ENCODE peak calls at places on chromosomes 11 and 22, in eight cellular contexts. E, L, T, V, J, Z, B and X are unnamed samples.
A peak's percentile ranks its signal among the peaks of the same experiment; 100 is the strongest.

GRCh38 chr11:111334495-111335123 is 36.3 kb downstream of the POU2AF3 start:
- DNase-seq in B (no peak), E (no peak), V (no peak), L (no peak), J (no peak), Z (peak; percentile 30), T (no peak), X (no peak)

GRCh38 chr11:117919326-117920275 is 9.6 kb downstream of the TMPRSS13 start:
- DNase-seq in T (no peak), Z (no peak), E (no peak), V (no peak), B (no peak), L (no peak), J (no peak), X (no peak)

GRCh38 chr11:117669062-117669461 is 128.0 kb downstream of the DSCAML1 start:
- DNase-seq in V (no peak), L (no peak), B (no peak), J (no peak), Z (no peak), T (no peak), E (no peak), X (no peak)

GRCh38 chr11:69696749-69697488 is 6.9 kb downstream of the FGF19 start:
- DNase-seq in T (no peak), J (no peak), Z (no peak), E (no peak), L (no peak), B (no peak), V (no peak), X (no peak)

GRCh38 chr11:126317681-126318641 is 14.1 kb downstream of the DCPS start:
- DNase-seq in T (no peak), B (no peak), Z (peak; percentile 91), E (peak; percentile 91), L (peak; percentile 91), J (peak; percentile 23), V (no peak), X (no peak)

GRCh38 chr11:34512810-34513673 is 552 bp downstream of the ELF5 start:
- DNase-seq in J (peak; percentile 67), B (peak; percentile 83), L (peak; percentile 65), T (peak; percentile 78), Z (peak; percentile 33), V (peak; percentile 62), E (peak; percentile 76), X (peak; percentile 13)

GRCh38 chr22:25035715-25036114 is 83.2 kb downstream of the KIAA1671 start:
- DNase-seq in L (no peak), B (no peak), J (no peak), V (no peak), E (no peak), Z (no peak), T (no peak), X (no peak)

GRCh38 chr11:117932426-117932825 is 3.2 kb upstream of the TMPRSS13 start:
- DNase-seq in T (no peak), L (no peak), Z (no peak), B (no peak), E (no peak), V (no peak), J (no peak), X (no peak)

GRCh38 chr22:29154364-29155048 is 51.2 kb upstream of the EMID1 start:
- DNase-seq in T (peak; percentile 95), E (peak; percentile 64), Z (peak; percentile 55), J (peak; percentile 78), L (peak; percentile 61), V (peak; percentile 34), B (peak; percentile 79), X (peak; percentile 56)

GRCh38 chr11:619625-620050 is 3.9 kb upstream of the IRF7 start:
- DNase-seq in T (no peak), Z (no peak), E (no peak), L (no peak), J (no peak), B (no peak), V (no peak), X (no peak)

GRCh38 chr11:46918087-46918751 is at the start of gene LRP4:
- DNase-seq in L (no peak), E (no peak), B (peak; percentile 55), Z (peak; percentile 24), J (peak; percentile 61), T (peak; percentile 82), V (no peak), X (no peak)

GRCh38 chr22:42924436-42924835 is 67.4 kb upstream of the ARFGAP3 start:
- DNase-seq in L (no peak), T (no peak), E (no peak), B (no peak), V (no peak), J (no peak), Z (no peak), X (no peak)

GRCh38 chr11:133901316-133901715 is 55.5 kb downstream of the IGSF9B start:
- DNase-seq in T (no peak), V (no peak), E (no peak), L (no peak), B (no peak), Z (no peak), J (no peak), X (no peak)

GRCh38 chr11:11972942-11973341 is 35.5 kb downstream of the DKK3 start:
- DNase-seq in V (no peak), E (no peak), L (no peak), Z (no peak), T (no peak), B (no peak), J (no peak), X (no peak)

GRCh38 chr22:30453731-30454510 is 17.9 kb downstream of the SEC14L3 start:
- DNase-seq in Z (no peak), E (peak; percentile 41), J (peak; percentile 46), L (no peak), B (peak; percentile 48), V (no peak), T (no peak), X (no peak)

GRCh38 chr11:87097582-87097981 is 59.8 kb downstream of the TMEM135 start:
- DNase-seq in B (peak; percentile 87), J (peak; percentile 25), V (peak; percentile 19), E (peak; percentile 95), L (peak; percentile 44), T (peak; percentile 62), Z (peak; percentile 20), X (no peak)

GRCh38 chr11:71342951-71343827 is 90.8 kb upstream of the SHANK2 start:
- DNase-seq in L (peak; percentile 10), E (no peak), Z (no peak), B (peak; percentile 80), V (peak; percentile 40), J (peak; percentile 31), T (peak; percentile 86), X (no peak)

GRCh38 chr11:34921156-34921555 is 4.7 kb downstream of the PDHX start:
- DNase-seq in E (no peak), V (no peak), J (no peak), T (no peak), B (no peak), Z (no peak), L (no peak), X (no peak)

GRCh38 chr11:82872377-82873150 is 27.7 kb downstream of the PRCP start:
- DNase-seq in V (no peak), J (no peak), B (peak; percentile 16), E (no peak), L (no peak), T (no peak), Z (no peak), X (no peak)

GRCh38 chr22:47166446-47167016 is 404.1 kb downstream of the TBC1D22A start:
- DNase-seq in Z (no peak), B (no peak), J (no peak), L (no peak), E (no peak), V (no peak), T (peak; percentile 30), X (no peak)

GRCh38 chr11:82080160-82080559 is 653.5 kb downstream of the FAM181B start:
- DNase-seq in J (no peak), T (no peak), L (peak; percentile 9), V (no peak), B (no peak), E (no peak), Z (peak; percentile 59), X (no peak)

GRCh38 chr11:14418801-14419417 is 59.9 kb upstream of the RRAS2 start:
- DNase-seq in T (no peak), V (peak; percentile 48), E (peak; percentile 33), B (peak; percentile 85), Z (no peak), L (peak; percentile 67), J (no peak), X (no peak)

GRCh38 chr22:22666307-22667091 is 22.1 kb downstream of the GGTLC2 start:
- DNase-seq in B (peak; percentile 40), E (no peak), Z (no peak), J (peak; percentile 40), V (no peak), L (peak; percentile 38), T (peak; percentile 60), X (no peak)

GRCh38 chr11:116601734-116602636 is 170.8 kb downstream of the BUD13 start:
- DNase-seq in Z (peak; percentile 53), L (no peak), E (no peak), J (no peak), B (peak; percentile 76), T (no peak), V (no peak), X (no peak)

GRCh38 chr22:50046481-50047245 is 11.4 kb downstream of the TTLL8 start:
- DNase-seq in Z (no peak), V (no peak), T (no peak), L (no peak), B (no peak), E (no peak), J (no peak), X (no peak)

GRCh38 chr11:952406-953385 is 27.0 kb downstream of the AP2A2 start:
- DNase-seq in Z (peak; percentile 81), E (no peak), L (peak; percentile 64), V (no peak), T (no peak), B (peak; percentile 62), J (no peak), X (no peak)

GRCh38 chr11:78268516-78269410 is 80.0 kb downstream of the USP35 start:
- DNase-seq in L (peak; percentile 34), E (no peak), Z (peak; percentile 54), T (no peak), V (no peak), J (no peak), B (no peak), X (no peak)